ENCODE peak calls at places on chromosomes 11 and 22, in seven cellular contexts. U, Y, I, N, Q, C and G are unnamed samples. For H3K9me3, the result is how much of the 10 kb centered on the place peaks cover.

GRCh38 chr11:44158384-44158783 is 62.9 kb downstream of the EXT2 start:
- DNase-seq in C (no peak), U (no peak), I (no peak), Q (no peak), Y (no peak), N (no peak), G (no peak)

GRCh38 chr11:12245549-12245986 is 131.8 kb upstream of the PARVA start:
- DNase-seq in C (no peak), Q (no peak), U (no peak), Y (no peak), I (no peak), N (no peak), G (no peak)

GRCh38 chr11:111796696-111797095 is 30.5 kb upstream of the PPP2R1B start:
- DNase-seq in U (no peak), Q (no peak), I (no peak), Y (no peak), C (no peak), N (no peak), G (no peak)

GRCh38 chr11:34840736-34841386 is 75.3 kb downstream of the APIP start:
- DNase-seq in I (no peak), Y (peak), U (no peak), Q (peak), C (no peak), N (no peak), G (no peak)

GRCh38 chr11:27699926-27700350 is 317 bp downstream of the BDNF start:
- DNase-seq in Q (no peak), I (no peak), N (no peak), C (no peak), Y (no peak), U (no peak), G (no peak)

GRCh38 chr11:125005491-125005890 is 51.5 kb downstream of the CCDC15 start:
- DNase-seq in Y (no peak), Q (no peak), U (no peak), N (no peak), I (no peak), C (no peak), G (no peak)

GRCh38 chr11:72263363-72263762 is 19.4 kb upstream of the PHOX2A start:
- DNase-seq in I (no peak), Q (no peak), C (no peak), U (no peak), Y (no peak), N (no peak), G (no peak)

GRCh38 chr11:92886243-92886905 is 83.1 kb upstream of the MTNR1B start:
- DNase-seq in I (no peak), Q (peak), U (peak), N (peak), Y (no peak), C (no peak), G (no peak)

GRCh38 chr22:32175751-32176644 is 16.9 kb upstream of the C22orf42 start:
- DNase-seq in Y (no peak), N (no peak), U (no peak), Q (no peak), C (no peak), I (no peak), G (no peak)

GRCh38 chr22:24169439-24170058 is 11.7 kb upstream of the SUSD2 start:
- DNase-seq in C (no peak), Y (no peak), I (no peak), U (no peak), N (no peak), Q (no peak), G (no peak)

GRCh38 chr11:29782447-29782846 is 234.4 kb downstream of the KCNA4 start:
- DNase-seq in C (no peak), Q (no peak), Y (no peak), I (no peak), N (peak), U (no peak), G (no peak)

GRCh38 chr22:46894851-46895640 is 132.6 kb downstream of the TBC1D22A start:
- DNase-seq in Q (no peak), Y (no peak), I (no peak), N (no peak), C (no peak), U (no peak), G (no peak)

GRCh38 chr11:93984205-93984586 is 37.0 kb upstream of the HEPHL1 start:
- DNase-seq in Y (no peak), I (no peak), Q (no peak), N (no peak), C (no peak), U (no peak), G (no peak)

GRCh38 chr11:73729594-73730206 is 31.2 kb downstream of the RAB6A start:
- DNase-seq in Y (no peak), I (no peak), Q (peak), U (no peak), N (no peak), C (no peak), G (no peak)

GRCh38 chr11:128251140-128251539 is 336.2 kb downstream of the ETS1 start:
- DNase-seq in Y (no peak), N (no peak), U (no peak), Q (no peak), C (no peak), I (no peak), G (no peak)

GRCh38 chr22:19648419-19648929 is 65.8 kb upstream of the SEPTIN5 start:
- DNase-seq in U (no peak), Y (no peak), N (no peak), C (no peak), I (no peak), Q (peak), G (no peak)

GRCh38 chr11:86698634-86699033 is 26.2 kb upstream of the ME3 start:
- DNase-seq in Y (no peak), N (no peak), Q (no peak), I (no peak), C (no peak), U (no peak), G (no peak)

GRCh38 chr11:13691296-13691899 is 22.9 kb downstream of the FAR1 start:
- DNase-seq in I (no peak), Y (no peak), C (no peak), Q (no peak), N (no peak), U (no peak), G (no peak)

GRCh38 chr11:23976369-23976768 is 520.5 kb upstream of the LUZP2 start:
- DNase-seq in C (no peak), Q (no peak), I (no peak), U (no peak), N (no peak), Y (no peak), G (no peak)

GRCh38 chr11:2270322-2271076 is at the start of gene ASCL2:
- DNase-seq in C (no peak), Y (peak), U (no peak), Q (no peak), I (no peak), N (peak), G (no peak)

GRCh38 chr11:2267871-2268825 is 2.2 kb downstream of the ASCL2 start:
- DNase-seq in I (no peak), C (no peak), N (peak), U (peak), Q (no peak), Y (peak), G (no peak)

GRCh38 chr11:2268911-2269600 is 1.3 kb downstream of the ASCL2 start:
- DNase-seq in N (peak), U (peak), Q (no peak), I (no peak), Y (peak), C (peak), G (peak)

GRCh38 chr11:2271077-2271326 is 614 bp upstream of the ASCL2 start:
- DNase-seq in Y (peak), U (no peak), C (peak), Q (no peak), I (no peak), N (peak), G (peak)

DNA sequence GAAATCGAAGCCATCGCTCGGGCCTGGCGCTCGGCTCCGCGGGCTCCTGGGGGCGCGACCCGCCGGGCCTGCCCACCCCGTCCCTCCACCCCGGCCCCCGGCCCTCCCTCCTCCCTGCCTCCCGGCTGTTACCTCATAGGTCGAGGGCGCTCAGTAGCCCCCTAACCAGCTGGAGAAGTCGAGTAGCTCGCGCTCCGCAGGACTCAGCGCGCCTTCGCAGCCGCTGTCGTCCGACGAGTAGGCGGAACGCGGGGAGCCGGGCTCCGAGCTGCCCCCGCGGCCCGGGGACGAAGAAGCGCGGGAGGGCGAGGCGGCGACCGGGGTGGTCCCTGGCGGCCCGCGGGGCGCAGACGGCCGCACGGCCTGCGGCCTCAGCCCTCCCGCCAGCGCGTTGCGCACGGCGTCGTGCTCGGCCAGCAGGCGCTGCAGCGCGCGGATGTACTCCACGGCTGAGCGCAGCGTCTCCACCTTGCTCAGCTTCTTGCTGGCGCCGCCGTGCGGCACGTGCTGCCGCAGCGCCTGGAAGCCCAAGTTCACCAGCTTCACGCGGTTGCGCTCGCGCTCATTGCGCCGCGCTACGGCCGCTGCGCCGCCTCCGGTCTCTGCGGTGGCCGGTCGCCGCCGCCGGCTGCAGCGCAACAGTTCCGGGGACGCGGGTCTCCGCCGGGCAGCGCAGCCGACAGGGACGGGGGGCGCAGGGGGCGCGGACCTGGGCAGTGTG is 627 bp downstream of the ASCL2 start:
- DNase-seq in I (no peak), U (peak), N (peak), Q (no peak), Y (peak), C (no peak), G (peak)
- TF ChIP-seq CTCF in I (no peak), U (peak), N (no peak), Q (no peak), Y (no peak), C (no peak), G (no peak)

DNA sequence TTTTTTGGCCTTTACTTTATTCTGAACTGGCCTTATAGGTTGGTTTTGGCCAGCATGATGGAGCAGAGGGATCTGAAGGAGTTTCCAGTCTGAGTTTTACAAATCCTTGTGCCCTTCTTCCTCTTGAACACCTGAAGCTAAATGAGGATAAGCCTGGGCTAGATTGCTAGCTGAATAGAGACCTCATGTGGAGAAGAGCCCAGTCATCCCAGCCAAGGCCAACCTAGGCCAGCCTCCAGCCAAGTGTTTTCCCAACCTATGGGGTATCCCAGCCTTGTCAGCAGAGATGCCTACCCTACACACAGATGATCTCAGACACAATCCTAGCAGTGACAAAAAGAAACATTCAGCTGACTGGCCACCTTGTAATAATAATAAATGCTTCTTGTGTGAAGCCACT is 966 bp upstream of the CASP12 start:
- DNase-seq in N (no peak), I (no peak), Y (no peak), C (no peak), U (no peak), Q (no peak), G (no peak)
- H3K27ac ChIP-seq in N (no peak), I (peak), Y (peak), C (peak), U (peak), Q (no peak), G (no peak)

DNA sequence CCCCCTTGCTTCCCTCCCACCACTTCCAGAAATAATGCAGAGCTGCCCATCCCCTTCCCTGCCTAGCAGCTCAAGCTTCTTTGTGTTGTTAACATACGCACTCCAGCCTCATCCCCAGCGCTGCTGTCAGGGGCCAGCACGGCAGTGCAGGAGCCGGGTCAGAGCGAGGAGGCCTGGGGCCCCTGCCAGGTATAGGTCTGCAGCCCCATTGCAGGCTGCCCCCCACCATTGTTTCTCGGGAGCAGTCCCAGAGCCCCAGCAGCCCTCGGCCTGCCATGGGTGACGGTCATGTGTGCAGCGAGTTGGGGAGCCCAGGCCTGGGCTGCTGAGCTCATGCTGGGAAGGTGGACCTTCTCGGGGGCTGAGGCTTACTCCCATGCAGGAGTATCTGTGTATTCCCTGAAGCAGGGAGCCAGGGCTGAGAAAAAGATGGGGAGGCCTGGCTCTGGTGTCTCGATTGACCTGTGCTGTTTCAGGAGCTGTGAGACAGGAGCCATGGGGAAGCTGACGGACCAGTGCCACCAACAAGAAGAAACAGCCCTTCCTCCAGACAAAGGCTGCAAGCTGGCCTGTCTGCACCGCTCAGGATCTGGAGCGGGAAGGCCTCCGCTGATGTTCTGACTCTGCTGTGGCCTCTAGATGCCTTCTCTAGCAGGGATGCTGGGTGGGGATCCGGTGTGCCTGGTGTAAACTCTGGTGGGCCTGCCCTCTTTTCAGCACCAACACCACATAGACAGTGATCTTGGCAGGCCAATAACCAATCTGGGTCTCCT is 220.5 kb upstream of the B3GAT1 start:
- DNase-seq in C (no peak), N (no peak), U (no peak), Y (no peak), I (no peak), Q (no peak), G (no peak)
- H3K9me3 ChIP-seq in C (under half), N (under half), U (under half), Y (under half), I (under half), Q (under half), G (under half)

DNA sequence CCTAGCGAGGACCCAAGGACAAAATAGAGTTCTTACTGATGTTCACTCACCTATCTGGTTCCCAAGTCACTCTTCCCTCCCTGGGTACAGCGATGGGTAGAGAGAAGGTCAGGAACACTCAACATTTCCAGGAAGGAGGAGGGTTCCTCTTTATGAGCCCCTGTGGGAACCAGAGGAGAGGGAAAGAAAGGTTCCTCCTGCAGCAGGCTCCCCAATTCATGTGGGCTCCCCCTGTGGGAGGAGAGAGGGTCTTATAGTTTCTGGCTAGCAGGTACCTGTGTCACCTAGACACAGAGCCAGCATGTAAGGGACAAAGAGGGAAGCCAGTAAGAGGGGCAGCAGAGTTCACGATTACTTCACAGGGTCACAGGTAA is 93.5 kb downstream of the DBX1 start:
- DNase-seq in Y (no peak), C (no peak), N (no peak), U (no peak), I (no peak), Q (peak), G (no peak)
- TF ChIP-seq CTCF in Y (no peak), C (no peak), N (no peak), U (no peak), I (no peak), Q (no peak), G (no peak)

DNA sequence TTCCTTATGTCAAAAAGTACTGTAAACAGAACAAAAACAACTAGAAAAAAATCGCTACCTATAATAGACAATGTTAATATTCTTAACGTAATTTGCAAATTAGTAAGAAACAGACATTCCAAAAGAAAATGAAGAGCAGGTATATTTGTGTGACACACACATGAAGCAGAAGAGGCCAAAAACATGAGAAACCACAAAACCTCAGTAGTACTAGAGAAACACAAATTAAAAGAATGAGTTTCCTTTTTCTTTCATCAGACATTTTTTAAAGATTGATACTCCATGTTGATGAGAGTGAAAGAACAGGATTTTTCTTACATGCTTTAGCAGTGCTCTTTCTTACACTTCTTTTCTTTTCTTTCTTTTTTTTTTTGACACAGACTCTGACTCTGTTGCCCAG is 34.2 kb upstream of the PCF11 start:
- DNase-seq in C (no peak), Q (no peak), Y (no peak), N (no peak), I (no peak), U (no peak), G (no peak)
- H3K27ac ChIP-seq in C (no peak), Q (no peak), Y (no peak), N (no peak), I (no peak), U (no peak), G (peak)

DNA sequence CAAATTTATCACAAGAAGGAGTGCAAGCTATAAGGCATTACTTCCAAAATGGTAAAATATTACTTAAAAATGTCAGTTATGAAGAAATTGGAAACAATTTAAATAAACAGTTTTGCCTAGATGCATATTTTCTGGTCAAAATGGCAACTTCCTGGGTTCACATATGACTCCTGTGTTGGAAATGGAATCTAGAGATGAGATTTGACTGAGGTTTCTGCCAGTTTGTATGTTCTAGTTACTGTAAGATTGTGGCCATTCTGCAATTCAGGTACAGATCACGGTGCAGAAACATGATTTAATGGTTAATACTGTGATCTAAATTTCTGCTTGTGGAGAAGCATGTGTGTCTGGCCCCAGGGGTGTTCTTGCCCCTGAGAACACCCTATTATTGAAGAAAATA is 3.4 kb upstream of the OR4C6 start:
- DNase-seq in I (no peak), N (no peak), Y (no peak), U (no peak), Q (no peak), C (no peak), G (no peak)
- H3K9me3 ChIP-seq in I (under half), N (under half), Y (under half), U (under half), Q (under half), C (under half), G (under half)

GRCh38 chr11:65434667-65435179 is 12.1 kb downstream of the NEAT1 start:
- DNase-seq in N (peak), Q (no peak), I (no peak), U (no peak), Y (peak), C (no peak), G (no peak)
- TF ChIP-seq CTCF in N (no peak), Q (no peak), I (no peak), U (no peak), Y (no peak), C (no peak), G (no peak)